ENCODE peak calls at places on chromosomes 6 and 20, in five cellular contexts. One of them, this sample, is unnamed.

GRCh38 chr6:37389857-37390256 is 36.1 kb downstream of the RNF8 start:
- DNase-seq in endodermal cell: no peak
- DNase-seq in nucleus accumbens: no peak
- DNase-seq in stimulated activated CD8-positive, alpha-beta memory T cell treated with anti-CD3 and anti-CD28 coated beads, Interleukin-4, amount 100 ng/mL, for 24 hours: no peak
- DNase-seq in HT1080: no peak
- DNase-seq in this sample: no peak

GRCh38 chr6:149859938-149860337 is 4.2 kb downstream of the LRP11 start:
- DNase-seq in endodermal cell: no peak
- DNase-seq in nucleus accumbens: no peak
- DNase-seq in stimulated activated CD8-positive, alpha-beta memory T cell treated with anti-CD3 and anti-CD28 coated beads, Interleukin-4, amount 100 ng/mL, for 24 hours: no peak
- DNase-seq in HT1080: no peak
- DNase-seq in this sample: no peak

GRCh38 chr6:34120953-34121675 is 24.8 kb downstream of the GRM4 start:
- DNase-seq in endodermal cell: peak
- DNase-seq in nucleus accumbens: no peak
- DNase-seq in stimulated activated CD8-positive, alpha-beta memory T cell treated with anti-CD3 and anti-CD28 coated beads, Interleukin-4, amount 100 ng/mL, for 24 hours: no peak
- DNase-seq in HT1080: no peak
- DNase-seq in this sample: peak

GRCh38 chr20:52256465-52256864 is 64.9 kb upstream of the ZFP64 start:
- DNase-seq in endodermal cell: no peak
- DNase-seq in nucleus accumbens: no peak
- DNase-seq in stimulated activated CD8-positive, alpha-beta memory T cell treated with anti-CD3 and anti-CD28 coated beads, Interleukin-4, amount 100 ng/mL, for 24 hours: no peak
- DNase-seq in HT1080: no peak
- DNase-seq in this sample: no peak

GRCh38 chr6:111559193-111560097 is 46.2 kb downstream of the TRAF3IP2 start:
- DNase-seq in endodermal cell: no peak
- DNase-seq in nucleus accumbens: no peak
- DNase-seq in stimulated activated CD8-positive, alpha-beta memory T cell treated with anti-CD3 and anti-CD28 coated beads, Interleukin-4, amount 100 ng/mL, for 24 hours: no peak
- DNase-seq in HT1080: no peak
- DNase-seq in this sample: no peak

GRCh38 chr6:64013061-64013410 is 377.4 kb downstream of the PHF3 start:
- DNase-seq in endodermal cell: no peak
- DNase-seq in nucleus accumbens: no peak
- DNase-seq in stimulated activated CD8-positive, alpha-beta memory T cell treated with anti-CD3 and anti-CD28 coated beads, Interleukin-4, amount 100 ng/mL, for 24 hours: no peak
- DNase-seq in HT1080: no peak
- DNase-seq in this sample: no peak

GRCh38 chr6:170147832-170148708 is 142.8 kb downstream of the DLL1 start:
- DNase-seq in endodermal cell: peak
- DNase-seq in nucleus accumbens: no peak
- DNase-seq in stimulated activated CD8-positive, alpha-beta memory T cell treated with anti-CD3 and anti-CD28 coated beads, Interleukin-4, amount 100 ng/mL, for 24 hours: peak
- DNase-seq in HT1080: no peak
- DNase-seq in this sample: peak

GRCh38 chr6:105872244-105872643 is 213.9 kb upstream of the PRDM1 start:
- DNase-seq in endodermal cell: no peak
- DNase-seq in nucleus accumbens: no peak
- DNase-seq in stimulated activated CD8-positive, alpha-beta memory T cell treated with anti-CD3 and anti-CD28 coated beads, Interleukin-4, amount 100 ng/mL, for 24 hours: no peak
- DNase-seq in HT1080: no peak
- DNase-seq in this sample: no peak

GRCh38 chr20:51470521-51470875 is 72.0 kb downstream of the NFATC2 start:
- DNase-seq in endodermal cell: no peak
- DNase-seq in nucleus accumbens: no peak
- DNase-seq in stimulated activated CD8-positive, alpha-beta memory T cell treated with anti-CD3 and anti-CD28 coated beads, Interleukin-4, amount 100 ng/mL, for 24 hours: no peak
- DNase-seq in HT1080: no peak
- DNase-seq in this sample: no peak

GRCh38 chr20:32995802-32996201 is 8.4 kb downstream of the SUN5 start:
- DNase-seq in endodermal cell: no peak
- DNase-seq in nucleus accumbens: no peak
- DNase-seq in stimulated activated CD8-positive, alpha-beta memory T cell treated with anti-CD3 and anti-CD28 coated beads, Interleukin-4, amount 100 ng/mL, for 24 hours: no peak
- DNase-seq in HT1080: no peak
- DNase-seq in this sample: no peak

GRCh38 chr6:35558571-35558970 is 45.9 kb upstream of the TULP1 start:
- DNase-seq in endodermal cell: no peak
- DNase-seq in nucleus accumbens: no peak
- DNase-seq in stimulated activated CD8-positive, alpha-beta memory T cell treated with anti-CD3 and anti-CD28 coated beads, Interleukin-4, amount 100 ng/mL, for 24 hours: no peak
- DNase-seq in HT1080: no peak
- DNase-seq in this sample: no peak

GRCh38 chr20:56765172-56766073 is 136.3 kb downstream of the TFAP2C start:
- DNase-seq in endodermal cell: no peak
- DNase-seq in nucleus accumbens: no peak
- DNase-seq in stimulated activated CD8-positive, alpha-beta memory T cell treated with anti-CD3 and anti-CD28 coated beads, Interleukin-4, amount 100 ng/mL, for 24 hours: no peak
- DNase-seq in HT1080: no peak
- DNase-seq in this sample: no peak

GRCh38 chr6:150068786-150069648 is at the start of gene ULBP3:
- DNase-seq in endodermal cell: peak
- DNase-seq in nucleus accumbens: peak
- DNase-seq in stimulated activated CD8-positive, alpha-beta memory T cell treated with anti-CD3 and anti-CD28 coated beads, Interleukin-4, amount 100 ng/mL, for 24 hours: peak
- DNase-seq in HT1080: peak
- DNase-seq in this sample: peak

GRCh38 chr6:3229566-3230274 is 2.3 kb upstream of the TUBB2B start:
- DNase-seq in endodermal cell: peak
- DNase-seq in nucleus accumbens: no peak
- DNase-seq in stimulated activated CD8-positive, alpha-beta memory T cell treated with anti-CD3 and anti-CD28 coated beads, Interleukin-4, amount 100 ng/mL, for 24 hours: no peak
- DNase-seq in HT1080: no peak
- DNase-seq in this sample: peak

GRCh38 chr6:167116109-167116837 is 6.6 kb upstream of the CCR6 start:
- DNase-seq in endodermal cell: no peak
- DNase-seq in nucleus accumbens: no peak
- DNase-seq in stimulated activated CD8-positive, alpha-beta memory T cell treated with anti-CD3 and anti-CD28 coated beads, Interleukin-4, amount 100 ng/mL, for 24 hours: no peak
- DNase-seq in HT1080: no peak
- DNase-seq in this sample: no peak

GRCh38 chr6:48883116-48883515 is 579.9 kb downstream of the MMUT start:
- DNase-seq in endodermal cell: no peak
- DNase-seq in nucleus accumbens: no peak
- DNase-seq in stimulated activated CD8-positive, alpha-beta memory T cell treated with anti-CD3 and anti-CD28 coated beads, Interleukin-4, amount 100 ng/mL, for 24 hours: no peak
- DNase-seq in HT1080: no peak
- DNase-seq in this sample: no peak

GRCh38 chr6:7424967-7425807 is 35.6 kb downstream of the RIOK1 start:
- DNase-seq in endodermal cell: no peak
- DNase-seq in nucleus accumbens: no peak
- DNase-seq in stimulated activated CD8-positive, alpha-beta memory T cell treated with anti-CD3 and anti-CD28 coated beads, Interleukin-4, amount 100 ng/mL, for 24 hours: no peak
- DNase-seq in HT1080: peak
- DNase-seq in this sample: peak

GRCh38 chr6:40695114-40695513 is 108.0 kb upstream of the LRFN2 start:
- DNase-seq in endodermal cell: peak
- DNase-seq in nucleus accumbens: no peak
- DNase-seq in stimulated activated CD8-positive, alpha-beta memory T cell treated with anti-CD3 and anti-CD28 coated beads, Interleukin-4, amount 100 ng/mL, for 24 hours: no peak
- DNase-seq in HT1080: peak
- DNase-seq in this sample: peak

GRCh38 chr6:15401769-15402250 is 155.9 kb downstream of the JARID2 start:
- DNase-seq in endodermal cell: no peak
- DNase-seq in nucleus accumbens: no peak
- DNase-seq in stimulated activated CD8-positive, alpha-beta memory T cell treated with anti-CD3 and anti-CD28 coated beads, Interleukin-4, amount 100 ng/mL, for 24 hours: no peak
- DNase-seq in HT1080: no peak
- DNase-seq in this sample: no peak

GRCh38 chr6:75326557-75327258 is 42.1 kb upstream of the TMEM30A start:
- DNase-seq in endodermal cell: no peak
- DNase-seq in nucleus accumbens: no peak
- DNase-seq in stimulated activated CD8-positive, alpha-beta memory T cell treated with anti-CD3 and anti-CD28 coated beads, Interleukin-4, amount 100 ng/mL, for 24 hours: no peak
- DNase-seq in HT1080: no peak
- DNase-seq in this sample: no peak

GRCh38 chr6:82875573-82876185 is 190.0 kb downstream of the UBE3D start:
- DNase-seq in endodermal cell: no peak
- DNase-seq in nucleus accumbens: no peak
- DNase-seq in stimulated activated CD8-positive, alpha-beta memory T cell treated with anti-CD3 and anti-CD28 coated beads, Interleukin-4, amount 100 ng/mL, for 24 hours: no peak
- DNase-seq in HT1080: peak
- DNase-seq in this sample: peak

GRCh38 chr6:165404703-165405102 is 95.3 kb upstream of the C6orf118 start:
- DNase-seq in endodermal cell: no peak
- DNase-seq in nucleus accumbens: no peak
- DNase-seq in stimulated activated CD8-positive, alpha-beta memory T cell treated with anti-CD3 and anti-CD28 coated beads, Interleukin-4, amount 100 ng/mL, for 24 hours: no peak
- DNase-seq in HT1080: no peak
- DNase-seq in this sample: no peak

GRCh38 chr6:87473419-87473903 is 687 bp downstream of the SLC35A1 start:
- DNase-seq in endodermal cell: peak
- DNase-seq in nucleus accumbens: peak
- DNase-seq in stimulated activated CD8-positive, alpha-beta memory T cell treated with anti-CD3 and anti-CD28 coated beads, Interleukin-4, amount 100 ng/mL, for 24 hours: no peak
- DNase-seq in HT1080: peak
- DNase-seq in this sample: no peak

GRCh38 chr6:159065751-159066329 is 21.0 kb upstream of the TAGAP start:
- DNase-seq in endodermal cell: peak
- DNase-seq in nucleus accumbens: no peak
- DNase-seq in stimulated activated CD8-positive, alpha-beta memory T cell treated with anti-CD3 and anti-CD28 coated beads, Interleukin-4, amount 100 ng/mL, for 24 hours: no peak
- DNase-seq in HT1080: no peak
- DNase-seq in this sample: no peak

GRCh38 chr6:169702640-169703246 is 817 bp downstream of the C6orf120 start:
- DNase-seq in endodermal cell: peak
- DNase-seq in nucleus accumbens: no peak
- DNase-seq in stimulated activated CD8-positive, alpha-beta memory T cell treated with anti-CD3 and anti-CD28 coated beads, Interleukin-4, amount 100 ng/mL, for 24 hours: peak
- DNase-seq in HT1080: peak
- DNase-seq in this sample: no peak

GRCh38 chr20:58682656-58683055 is 9.9 kb upstream of the NPEPL1 start:
- DNase-seq in endodermal cell: no peak
- DNase-seq in nucleus accumbens: no peak
- DNase-seq in stimulated activated CD8-positive, alpha-beta memory T cell treated with anti-CD3 and anti-CD28 coated beads, Interleukin-4, amount 100 ng/mL, for 24 hours: no peak
- DNase-seq in HT1080: no peak
- DNase-seq in this sample: no peak

GRCh38 chr20:53594068-53595017 is 704 bp upstream of the ZNF217 start:
- DNase-seq in endodermal cell: peak
- DNase-seq in nucleus accumbens: peak
- DNase-seq in stimulated activated CD8-positive, alpha-beta memory T cell treated with anti-CD3 and anti-CD28 coated beads, Interleukin-4, amount 100 ng/mL, for 24 hours: peak
- DNase-seq in HT1080: peak
- DNase-seq in this sample: peak

GRCh38 chr20:432677-433299 is 24.7 kb downstream of the RBCK1 start:
- DNase-seq in endodermal cell: no peak
- DNase-seq in nucleus accumbens: no peak
- DNase-seq in stimulated activated CD8-positive, alpha-beta memory T cell treated with anti-CD3 and anti-CD28 coated beads, Interleukin-4, amount 100 ng/mL, for 24 hours: no peak
- DNase-seq in HT1080: no peak
- DNase-seq in this sample: no peak

GRCh38 chr6:82144852-82145332 is 102.7 kb downstream of the IBTK start:
- DNase-seq in endodermal cell: peak
- DNase-seq in nucleus accumbens: no peak
- DNase-seq in stimulated activated CD8-positive, alpha-beta memory T cell treated with anti-CD3 and anti-CD28 coated beads, Interleukin-4, amount 100 ng/mL, for 24 hours: no peak
- DNase-seq in HT1080: peak
- DNase-seq in this sample: peak

GRCh38 chr20:8095648-8096572 is 36.2 kb upstream of the PLCB1 start:
- DNase-seq in endodermal cell: no peak
- DNase-seq in nucleus accumbens: no peak
- DNase-seq in stimulated activated CD8-positive, alpha-beta memory T cell treated with anti-CD3 and anti-CD28 coated beads, Interleukin-4, amount 100 ng/mL, for 24 hours: no peak
- DNase-seq in HT1080: peak
- DNase-seq in this sample: no peak

GRCh38 chr6:34585512-34586045 is 29.4 kb upstream of the SPDEF start:
- DNase-seq in endodermal cell: peak
- DNase-seq in nucleus accumbens: no peak
- DNase-seq in stimulated activated CD8-positive, alpha-beta memory T cell treated with anti-CD3 and anti-CD28 coated beads, Interleukin-4, amount 100 ng/mL, for 24 hours: no peak
- DNase-seq in HT1080: no peak
- DNase-seq in this sample: no peak

GRCh38 chr20:61449916-61450315 is 197.9 kb downstream of the CDH4 start:
- DNase-seq in endodermal cell: no peak
- DNase-seq in nucleus accumbens: no peak
- DNase-seq in stimulated activated CD8-positive, alpha-beta memory T cell treated with anti-CD3 and anti-CD28 coated beads, Interleukin-4, amount 100 ng/mL, for 24 hours: no peak
- DNase-seq in HT1080: peak
- DNase-seq in this sample: no peak

GRCh38 chr6:146027586-146028249 is 1.1 kb upstream of the GRM1 start:
- DNase-seq in endodermal cell: peak
- DNase-seq in nucleus accumbens: no peak
- DNase-seq in stimulated activated CD8-positive, alpha-beta memory T cell treated with anti-CD3 and anti-CD28 coated beads, Interleukin-4, amount 100 ng/mL, for 24 hours: no peak
- DNase-seq in HT1080: no peak
- DNase-seq in this sample: peak

GRCh38 chr6:154319231-154319858 is 37.3 kb downstream of the IPCEF1 start:
- DNase-seq in endodermal cell: no peak
- DNase-seq in nucleus accumbens: no peak
- DNase-seq in stimulated activated CD8-positive, alpha-beta memory T cell treated with anti-CD3 and anti-CD28 coated beads, Interleukin-4, amount 100 ng/mL, for 24 hours: no peak
- DNase-seq in HT1080: no peak
- DNase-seq in this sample: no peak

GRCh38 chr6:136792945-136793289 is 640 bp upstream of the MAP3K5 start:
- DNase-seq in endodermal cell: peak
- DNase-seq in nucleus accumbens: peak
- DNase-seq in stimulated activated CD8-positive, alpha-beta memory T cell treated with anti-CD3 and anti-CD28 coated beads, Interleukin-4, amount 100 ng/mL, for 24 hours: peak
- DNase-seq in HT1080: peak
- DNase-seq in this sample: peak

GRCh38 chr6:158854214-158855101 is 35.3 kb upstream of the EZR start:
- DNase-seq in endodermal cell: peak
- DNase-seq in nucleus accumbens: no peak
- DNase-seq in stimulated activated CD8-positive, alpha-beta memory T cell treated with anti-CD3 and anti-CD28 coated beads, Interleukin-4, amount 100 ng/mL, for 24 hours: no peak
- DNase-seq in HT1080: peak
- DNase-seq in this sample: peak

GRCh38 chr6:152221806-152222628 is 414.5 kb downstream of the ESR1 start:
- DNase-seq in endodermal cell: peak
- DNase-seq in nucleus accumbens: no peak
- DNase-seq in stimulated activated CD8-positive, alpha-beta memory T cell treated with anti-CD3 and anti-CD28 coated beads, Interleukin-4, amount 100 ng/mL, for 24 hours: no peak
- DNase-seq in HT1080: no peak
- DNase-seq in this sample: no peak

GRCh38 chr20:4617019-4617418 is 104.7 kb upstream of the PRND start:
- DNase-seq in endodermal cell: no peak
- DNase-seq in nucleus accumbens: no peak
- DNase-seq in stimulated activated CD8-positive, alpha-beta memory T cell treated with anti-CD3 and anti-CD28 coated beads, Interleukin-4, amount 100 ng/mL, for 24 hours: no peak
- DNase-seq in HT1080: no peak
- DNase-seq in this sample: no peak

This sample was measured in mesendoderm.